ENCODE peak calls at places on chromosomes 6 and 20, in ten cellular contexts. N, M, T, W, A, G, E, U, D and B are unnamed samples.

GRCh38 chr6:52183131-52183530 is 3.0 kb upstream of the IL17A start:
- DNase-seq in N (no peak), M (no peak), T (no peak), W (no peak), A (no peak), G (no peak), E (no peak), U (no peak), D (no peak), B (no peak)

GRCh38 chr20:2688041-2688591 is 4.5 kb upstream of the EBF4 start:
- DNase-seq in N (peak; percentile 87), M (peak; percentile 87), T (peak; percentile 85), W (no peak), A (no peak), G (peak; percentile 88), E (peak; percentile 93), U (no peak), D (no peak), B (peak; percentile 92)

GRCh38 chr6:14200047-14200446 is 82.5 kb downstream of the CD83 start:
- DNase-seq in N (no peak), M (no peak), T (no peak), W (peak; percentile 55), A (no peak), G (no peak), E (no peak), U (no peak), D (no peak), B (no peak)

GRCh38 chr6:88380083-88380482 is 213.9 kb upstream of the CNR1 start:
- DNase-seq in N (no peak), M (peak; percentile 66), T (no peak), W (peak; percentile 77), A (no peak), G (no peak), E (no peak), U (peak; percentile 61), D (peak; percentile 19), B (no peak)

GRCh38 chr6:43942011-43942442 is 172.0 kb downstream of the VEGFA start:
- DNase-seq in N (no peak), M (peak; percentile 43), T (no peak), W (no peak), A (no peak), G (no peak), E (no peak), U (no peak), D (no peak), B (peak; percentile 45)

GRCh38 chr6:118808794-118809668 is 84.9 kb upstream of the ASF1A start:
- DNase-seq in N (no peak), M (no peak), T (peak; percentile 46), W (no peak), A (no peak), G (no peak), E (peak; percentile 83), U (no peak), D (no peak), B (no peak)

GRCh38 chr20:17499041-17499440 is 32.1 kb downstream of the BFSP1 start:
- DNase-seq in N (no peak), M (no peak), T (no peak), W (peak; percentile 90), A (peak; percentile 7), G (no peak), E (no peak), U (no peak), D (no peak), B (no peak)

GRCh38 chr20:62148908-62149314 is 5.3 kb downstream of the SS18L1 start:
- DNase-seq in N (no peak), M (no peak), T (no peak), W (no peak), A (no peak), G (no peak), E (no peak), U (peak; percentile 46), D (no peak), B (peak; percentile 56)

GRCh38 chr6:53236241-53236640 is 87.6 kb upstream of the GCM1 start:
- DNase-seq in N (no peak), M (no peak), T (no peak), W (no peak), A (no peak), G (no peak), E (no peak), U (no peak), D (no peak), B (no peak)

GRCh38 chr6:132596201-132596600 is 6.7 kb upstream of the TAAR5 start:
- DNase-seq in N (no peak), M (no peak), T (no peak), W (no peak), A (no peak), G (no peak), E (no peak), U (no peak), D (no peak), B (no peak)

GRCh38 chr6:32666420-32667300 is at the start of gene HLA-DQB1:
- DNase-seq in N (peak; percentile 80), M (no peak), T (peak; percentile 57), W (peak; percentile 79), A (no peak), G (peak; percentile 52), E (peak; percentile 94), U (no peak), D (no peak), B (peak; percentile 80)

GRCh38 chr6:43621836-43622180 is 7.3 kb downstream of the GTPBP2 start:
- DNase-seq in N (no peak), M (no peak), T (no peak), W (no peak), A (no peak), G (no peak), E (no peak), U (peak; percentile 22), D (no peak), B (no peak)

GRCh38 chr20:58048096-58048702 is 180.3 kb downstream of the ANKRD60 start:
- DNase-seq in N (peak; percentile 70), M (no peak), T (no peak), W (peak; percentile 39), A (no peak), G (peak; percentile 68), E (peak; percentile 47), U (no peak), D (peak; percentile 34), B (peak; percentile 86)

GRCh38 chr6:149846321-149846720 is 17.8 kb downstream of the LRP11 start:
- DNase-seq in N (no peak), M (no peak), T (no peak), W (peak; percentile 76), A (no peak), G (no peak), E (no peak), U (peak; percentile 73), D (peak; percentile 75), B (peak; percentile 51)

DNA sequence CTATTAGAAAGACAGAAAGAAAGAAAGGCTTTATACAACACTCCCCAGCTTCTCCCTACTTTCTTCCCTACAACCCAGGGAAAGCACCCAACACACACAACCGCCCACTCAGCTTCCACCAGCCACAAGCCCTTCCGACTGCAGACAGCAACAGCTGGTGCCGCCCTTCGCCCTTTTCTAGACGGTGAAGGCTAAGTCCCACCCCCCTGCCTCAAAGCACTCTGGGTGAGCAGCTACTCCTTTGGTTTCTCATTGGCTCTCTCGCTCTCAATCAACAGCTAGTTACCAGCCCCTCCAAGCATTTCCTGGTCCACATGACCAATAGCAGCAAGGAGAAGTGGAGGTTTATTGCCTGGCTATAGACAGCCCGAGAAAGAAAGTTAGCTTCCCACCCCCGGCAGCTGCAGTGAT is 230.1 kb upstream of the MOCS1 start:
- DNase-seq in N (peak; percentile 60), M (no peak), T (no peak), W (no peak), A (no peak), G (peak; percentile 7), E (peak; percentile 51), U (peak; percentile 53), D (peak; percentile 24), B (peak; percentile 64)
- H3K4me3 ChIP-seq in N (no peak overlapping the region), M (no peak overlapping the region), T (no peak overlapping the region), W (no peak overlapping the region), A (no peak overlapping the region), G (no peak overlapping the region), E (no peak overlapping the region), U (no peak overlapping the region), D (peak overlapping the region; percentile 59), B (no peak overlapping the region)

GRCh38 chr6:158340252-158340651 is 28.0 kb downstream of the TULP4 start:
- DNase-seq in N (no peak), M (no peak), T (no peak), W (no peak), A (no peak), G (no peak), E (no peak), U (no peak), D (no peak), B (no peak)

GRCh38 chr6:158333094-158333493 is 20.8 kb downstream of the TULP4 start:
- DNase-seq in N (no peak), M (no peak), T (no peak), W (no peak), A (no peak), G (no peak), E (no peak), U (no peak), D (no peak), B (no peak)

GRCh38 chr6:158334534-158334933 is 22.3 kb downstream of the TULP4 start:
- DNase-seq in N (no peak), M (no peak), T (no peak), W (no peak), A (no peak), G (no peak), E (no peak), U (no peak), D (no peak), B (no peak)

GRCh38 chr6:158338311-158339112 is 26.2 kb downstream of the TULP4 start:
- DNase-seq in N (peak; percentile 39), M (no peak), T (no peak), W (no peak), A (no peak), G (no peak), E (no peak), U (no peak), D (no peak), B (no peak)

DNA sequence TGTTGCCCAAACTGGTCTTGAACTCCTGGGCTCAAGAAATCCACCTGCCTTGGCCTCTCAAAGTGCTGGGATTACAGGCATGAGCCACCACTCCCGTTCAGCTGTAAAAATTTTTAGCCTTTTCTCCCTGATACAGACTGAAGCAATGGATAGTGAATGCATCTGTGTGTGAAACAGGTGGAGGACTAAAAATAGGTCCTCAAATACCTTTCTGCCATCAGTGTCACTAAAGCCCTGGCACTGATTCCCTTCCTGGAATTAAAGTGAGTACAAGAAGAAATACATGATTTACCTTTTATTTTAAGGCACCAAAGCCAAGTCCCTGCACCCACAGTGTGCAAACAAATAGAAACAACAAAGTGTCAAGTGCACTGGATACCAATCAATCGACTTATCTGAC is 25.1 kb downstream of the TULP4 start:
- DNase-seq in N (no peak), M (no peak), T (no peak), W (no peak), A (no peak), G (no peak), E (no peak), U (no peak), D (no peak), B (no peak)
- H3K27me3 ChIP-seq in N (no peaks in the 10 kb centered on the region), M (no peaks in the 10 kb centered on the region), T (no peaks in the 10 kb centered on the region), W (no peaks in the 10 kb centered on the region), A (no peaks in the 10 kb centered on the region), G (no peaks in the 10 kb centered on the region), E (no peaks in the 10 kb centered on the region), U (no peaks in the 10 kb centered on the region), D (no peaks in the 10 kb centered on the region), B (no peaks in the 10 kb centered on the region)

GRCh38 chr6:106799008-106799952 is 169.9 kb downstream of the QRSL1 start:
- DNase-seq in N (no peak), M (no peak), T (no peak), W (peak; percentile 85), A (no peak), G (no peak), E (no peak), U (no peak), D (peak; percentile 54), B (peak; percentile 59)
- H3K4me3 ChIP-seq in N (no peak overlapping the region), M (no peak overlapping the region), T (no peak overlapping the region), W (no peak overlapping the region), A (no peak overlapping the region), G (no peak overlapping the region), E (no peak overlapping the region), U (no peak overlapping the region), D (no peak overlapping the region), B (no peak overlapping the region)

GRCh38 chr6:170032197-170032596 is 258.7 kb downstream of the DLL1 start:
- DNase-seq in N (no peak), M (peak; percentile 44), T (no peak), W (no peak), A (no peak), G (no peak), E (no peak), U (no peak), D (peak; percentile 11), B (peak; percentile 33)
- H3K27me3 ChIP-seq in N (no peaks in the 10 kb centered on the region), M (no peaks in the 10 kb centered on the region), T (no peaks in the 10 kb centered on the region), W (peaks cover 4% of the 10 kb centered on the region), A (no peaks in the 10 kb centered on the region), G (no peaks in the 10 kb centered on the region), E (no peaks in the 10 kb centered on the region), U (no peaks in the 10 kb centered on the region), D (no peaks in the 10 kb centered on the region), B (no peaks in the 10 kb centered on the region)